ENCODE peak calls at places on chromosomes 1 and 21, in eight cellular contexts. One of them, this sample, is unnamed.

GRCh38 chr1:9371391-9371935 is 78.8 kb downstream of the SPSB1 start:
- DNase-seq in left lung: peak
- DNase-seq in CD8-positive, alpha-beta T cell: no peak
- DNase-seq in neural progenitor cell: peak
- DNase-seq in AG04450: peak
- DNase-seq in CD8-positive, alpha-beta memory T cell: no peak
- DNase-seq in mesenchymal stem cell: peak
- DNase-seq in tibial nerve: peak
- DNase-seq in this sample: no peak

GRCh38 chr1:162942903-162943567 is 82.1 kb upstream of the CCDC190 start:
- DNase-seq in left lung: peak
- DNase-seq in CD8-positive, alpha-beta T cell: no peak
- DNase-seq in neural progenitor cell: no peak
- DNase-seq in AG04450: no peak
- DNase-seq in CD8-positive, alpha-beta memory T cell: no peak
- DNase-seq in mesenchymal stem cell: peak
- DNase-seq in tibial nerve: no peak
- DNase-seq in this sample: no peak

GRCh38 chr21:44800971-44801467 is 601 bp downstream of the UBE2G2 start:
- DNase-seq in left lung: no peak
- DNase-seq in CD8-positive, alpha-beta T cell: no peak
- DNase-seq in neural progenitor cell: peak
- DNase-seq in AG04450: no peak
- DNase-seq in CD8-positive, alpha-beta memory T cell: peak
- DNase-seq in mesenchymal stem cell: peak
- DNase-seq in tibial nerve: no peak
- DNase-seq in this sample: no peak

GRCh38 chr1:230109871-230110667 is 43.0 kb downstream of the GALNT2 start:
- DNase-seq in left lung: no peak
- DNase-seq in CD8-positive, alpha-beta T cell: no peak
- DNase-seq in neural progenitor cell: peak
- DNase-seq in AG04450: no peak
- DNase-seq in CD8-positive, alpha-beta memory T cell: peak
- DNase-seq in mesenchymal stem cell: peak
- DNase-seq in tibial nerve: no peak
- DNase-seq in this sample: no peak

GRCh38 chr1:204169871-204170270 is 3.7 kb upstream of the REN start:
- DNase-seq in left lung: no peak
- DNase-seq in CD8-positive, alpha-beta T cell: no peak
- DNase-seq in neural progenitor cell: no peak
- DNase-seq in AG04450: no peak
- DNase-seq in CD8-positive, alpha-beta memory T cell: no peak
- DNase-seq in mesenchymal stem cell: no peak
- DNase-seq in tibial nerve: no peak
- DNase-seq in this sample: no peak

GRCh38 chr1:88935522-88936222 is 44.3 kb upstream of the GTF2B start:
- DNase-seq in left lung: no peak
- DNase-seq in CD8-positive, alpha-beta T cell: no peak
- DNase-seq in neural progenitor cell: peak
- DNase-seq in AG04450: peak
- DNase-seq in CD8-positive, alpha-beta memory T cell: peak
- DNase-seq in mesenchymal stem cell: peak
- DNase-seq in tibial nerve: no peak
- DNase-seq in this sample: no peak

GRCh38 chr1:54604572-54605370 is 18.6 kb downstream of the FAM151A start:
- DNase-seq in left lung: no peak
- DNase-seq in CD8-positive, alpha-beta T cell: no peak
- DNase-seq in neural progenitor cell: no peak
- DNase-seq in AG04450: no peak
- DNase-seq in CD8-positive, alpha-beta memory T cell: peak
- DNase-seq in mesenchymal stem cell: no peak
- DNase-seq in tibial nerve: no peak
- DNase-seq in this sample: no peak

GRCh38 chr1:61743432-61743705 is 1.1 kb downstream of the PATJ start:
- DNase-seq in left lung: no peak
- DNase-seq in CD8-positive, alpha-beta T cell: no peak
- DNase-seq in neural progenitor cell: no peak
- DNase-seq in AG04450: no peak
- DNase-seq in CD8-positive, alpha-beta memory T cell: no peak
- DNase-seq in mesenchymal stem cell: no peak
- DNase-seq in tibial nerve: no peak
- DNase-seq in this sample: no peak

GRCh38 chr1:56938636-56939035 is 27.2 kb downstream of the C8B start:
- DNase-seq in left lung: no peak
- DNase-seq in CD8-positive, alpha-beta T cell: no peak
- DNase-seq in neural progenitor cell: no peak
- DNase-seq in AG04450: no peak
- DNase-seq in CD8-positive, alpha-beta memory T cell: no peak
- DNase-seq in mesenchymal stem cell: no peak
- DNase-seq in tibial nerve: no peak
- DNase-seq in this sample: no peak

GRCh38 chr1:12370241-12370980 is 140.6 kb downstream of the VPS13D start:
- DNase-seq in left lung: no peak
- DNase-seq in CD8-positive, alpha-beta T cell: no peak
- DNase-seq in neural progenitor cell: no peak
- DNase-seq in AG04450: no peak
- DNase-seq in CD8-positive, alpha-beta memory T cell: no peak
- DNase-seq in mesenchymal stem cell: no peak
- DNase-seq in tibial nerve: no peak
- DNase-seq in this sample: no peak

GRCh38 chr1:27605300-27605766 is 1.4 kb upstream of the AHDC1 start:
- DNase-seq in left lung: no peak
- DNase-seq in CD8-positive, alpha-beta T cell: no peak
- DNase-seq in neural progenitor cell: no peak
- DNase-seq in AG04450: no peak
- DNase-seq in CD8-positive, alpha-beta memory T cell: no peak
- DNase-seq in mesenchymal stem cell: no peak
- DNase-seq in tibial nerve: no peak
- DNase-seq in this sample: no peak

GRCh38 chr1:218538341-218538740 is 193.2 kb downstream of the TGFB2 start:
- DNase-seq in left lung: no peak
- DNase-seq in CD8-positive, alpha-beta T cell: no peak
- DNase-seq in neural progenitor cell: no peak
- DNase-seq in AG04450: peak
- DNase-seq in CD8-positive, alpha-beta memory T cell: no peak
- DNase-seq in mesenchymal stem cell: no peak
- DNase-seq in tibial nerve: no peak
- DNase-seq in this sample: no peak

GRCh38 chr1:91700332-91700731 is 185.6 kb downstream of the TGFBR3 start:
- DNase-seq in left lung: no peak
- DNase-seq in CD8-positive, alpha-beta T cell: no peak
- DNase-seq in neural progenitor cell: no peak
- DNase-seq in AG04450: no peak
- DNase-seq in CD8-positive, alpha-beta memory T cell: no peak
- DNase-seq in mesenchymal stem cell: peak
- DNase-seq in tibial nerve: no peak
- DNase-seq in this sample: no peak

GRCh38 chr1:119285482-119285881 is 83.1 kb upstream of the HAO2 start:
- DNase-seq in left lung: no peak
- DNase-seq in CD8-positive, alpha-beta T cell: no peak
- DNase-seq in neural progenitor cell: peak
- DNase-seq in AG04450: peak
- DNase-seq in CD8-positive, alpha-beta memory T cell: no peak
- DNase-seq in mesenchymal stem cell: peak
- DNase-seq in tibial nerve: no peak
- DNase-seq in this sample: no peak

GRCh38 chr1:9589144-9589718 is 520 bp downstream of the TMEM201 start:
- DNase-seq in left lung: no peak
- DNase-seq in CD8-positive, alpha-beta T cell: no peak
- DNase-seq in neural progenitor cell: peak
- DNase-seq in AG04450: no peak
- DNase-seq in CD8-positive, alpha-beta memory T cell: peak
- DNase-seq in mesenchymal stem cell: peak
- DNase-seq in tibial nerve: no peak
- DNase-seq in this sample: peak

GRCh38 chr1:17579951-17580939 is 40.7 kb downstream of the ARHGEF10L start:
- DNase-seq in left lung: no peak
- DNase-seq in CD8-positive, alpha-beta T cell: no peak
- DNase-seq in neural progenitor cell: no peak
- DNase-seq in AG04450: no peak
- DNase-seq in CD8-positive, alpha-beta memory T cell: no peak
- DNase-seq in mesenchymal stem cell: no peak
- DNase-seq in tibial nerve: no peak
- DNase-seq in this sample: no peak

GRCh38 chr1:14875781-14876564 is 277.5 kb downstream of the KAZN start:
- DNase-seq in left lung: no peak
- DNase-seq in CD8-positive, alpha-beta T cell: no peak
- DNase-seq in neural progenitor cell: peak
- DNase-seq in AG04450: no peak
- DNase-seq in CD8-positive, alpha-beta memory T cell: no peak
- DNase-seq in mesenchymal stem cell: no peak
- DNase-seq in tibial nerve: no peak
- DNase-seq in this sample: no peak

GRCh38 chr1:34850382-34850781 is 9.2 kb downstream of the SMIM12 start:
- DNase-seq in left lung: no peak
- DNase-seq in CD8-positive, alpha-beta T cell: no peak
- DNase-seq in neural progenitor cell: no peak
- DNase-seq in AG04450: no peak
- DNase-seq in CD8-positive, alpha-beta memory T cell: no peak
- DNase-seq in mesenchymal stem cell: no peak
- DNase-seq in tibial nerve: no peak
- DNase-seq in this sample: no peak

GRCh38 chr1:25128168-25128621 is 104.1 kb downstream of the SYF2 start:
- DNase-seq in left lung: no peak
- DNase-seq in CD8-positive, alpha-beta T cell: no peak
- DNase-seq in neural progenitor cell: no peak
- DNase-seq in AG04450: no peak
- DNase-seq in CD8-positive, alpha-beta memory T cell: no peak
- DNase-seq in mesenchymal stem cell: no peak
- DNase-seq in tibial nerve: no peak
- DNase-seq in this sample: no peak

GRCh38 chr21:46024983-46025860 is 43.7 kb downstream of the COL6A1 start:
- DNase-seq in left lung: no peak
- DNase-seq in CD8-positive, alpha-beta T cell: no peak
- DNase-seq in neural progenitor cell: no peak
- DNase-seq in AG04450: no peak
- DNase-seq in CD8-positive, alpha-beta memory T cell: no peak
- DNase-seq in mesenchymal stem cell: peak
- DNase-seq in tibial nerve: no peak
- DNase-seq in this sample: no peak

GRCh38 chr1:165078391-165078790 is 278.1 kb downstream of the LMX1A start:
- DNase-seq in left lung: no peak
- DNase-seq in CD8-positive, alpha-beta T cell: no peak
- DNase-seq in neural progenitor cell: no peak
- DNase-seq in AG04450: no peak
- DNase-seq in CD8-positive, alpha-beta memory T cell: no peak
- DNase-seq in mesenchymal stem cell: no peak
- DNase-seq in tibial nerve: no peak
- DNase-seq in this sample: no peak

GRCh38 chr1:54006508-54006907 is 11.5 kb downstream of the LDLRAD1 start:
- DNase-seq in left lung: no peak
- DNase-seq in CD8-positive, alpha-beta T cell: no peak
- DNase-seq in neural progenitor cell: no peak
- DNase-seq in AG04450: no peak
- DNase-seq in CD8-positive, alpha-beta memory T cell: no peak
- DNase-seq in mesenchymal stem cell: no peak
- DNase-seq in tibial nerve: no peak
- DNase-seq in this sample: no peak

GRCh38 chr1:203467550-203467921 is 8.1 kb upstream of the PRELP start:
- DNase-seq in left lung: peak
- DNase-seq in CD8-positive, alpha-beta T cell: no peak
- DNase-seq in neural progenitor cell: no peak
- DNase-seq in AG04450: no peak
- DNase-seq in CD8-positive, alpha-beta memory T cell: no peak
- DNase-seq in mesenchymal stem cell: no peak
- DNase-seq in tibial nerve: peak
- DNase-seq in this sample: peak

GRCh38 chr1:39638965-39639332 is 494 bp downstream of the HEYL start:
- DNase-seq in left lung: no peak
- DNase-seq in CD8-positive, alpha-beta T cell: no peak
- DNase-seq in neural progenitor cell: no peak
- DNase-seq in AG04450: no peak
- DNase-seq in CD8-positive, alpha-beta memory T cell: no peak
- DNase-seq in mesenchymal stem cell: no peak
- DNase-seq in tibial nerve: no peak
- DNase-seq in this sample: no peak
- H3K4me3 ChIP-seq in left lung: peak
- H3K4me3 ChIP-seq in CD8-positive, alpha-beta T cell: peak
- H3K4me3 ChIP-seq in neural progenitor cell: peak
- H3K4me3 ChIP-seq in AG04450: no peak
- H3K4me3 ChIP-seq in CD8-positive, alpha-beta memory T cell: no peak
- H3K4me3 ChIP-seq in mesenchymal stem cell: no peak
- H3K4me3 ChIP-seq in tibial nerve: peak
- H3K4me3 ChIP-seq in this sample: peak

GRCh38 chr1:6024376-6024775 is 21.3 kb upstream of the KCNAB2 start:
- DNase-seq in left lung: no peak
- DNase-seq in CD8-positive, alpha-beta T cell: no peak
- DNase-seq in neural progenitor cell: no peak
- DNase-seq in AG04450: no peak
- DNase-seq in CD8-positive, alpha-beta memory T cell: no peak
- DNase-seq in mesenchymal stem cell: no peak
- DNase-seq in tibial nerve: no peak
- DNase-seq in this sample: no peak
- H3K27ac ChIP-seq in left lung: no peak
- H3K27ac ChIP-seq in CD8-positive, alpha-beta T cell: no peak
- H3K27ac ChIP-seq in neural progenitor cell: no peak
- H3K27ac ChIP-seq in AG04450: no peak
- H3K27ac ChIP-seq in CD8-positive, alpha-beta memory T cell: no peak
- H3K27ac ChIP-seq in mesenchymal stem cell: no peak
- H3K27ac ChIP-seq in tibial nerve: no peak
- H3K27ac ChIP-seq in this sample: no peak

GRCh38 chr1:161082483-161082882 is 6.9 kb downstream of the NECTIN4 start:
- DNase-seq in left lung: no peak
- DNase-seq in CD8-positive, alpha-beta T cell: no peak
- DNase-seq in neural progenitor cell: no peak
- DNase-seq in AG04450: no peak
- DNase-seq in CD8-positive, alpha-beta memory T cell: no peak
- DNase-seq in mesenchymal stem cell: no peak
- DNase-seq in tibial nerve: no peak
- DNase-seq in this sample: no peak

GRCh38 chr1:161081519-161081918 is 7.8 kb downstream of the NECTIN4 start:
- DNase-seq in left lung: no peak
- DNase-seq in CD8-positive, alpha-beta T cell: no peak
- DNase-seq in neural progenitor cell: no peak
- DNase-seq in AG04450: no peak
- DNase-seq in CD8-positive, alpha-beta memory T cell: no peak
- DNase-seq in mesenchymal stem cell: no peak
- DNase-seq in tibial nerve: no peak
- DNase-seq in this sample: no peak

GRCh38 chr1:161084205-161084988 is 5.0 kb downstream of the NECTIN4 start:
- DNase-seq in left lung: no peak
- DNase-seq in CD8-positive, alpha-beta T cell: no peak
- DNase-seq in neural progenitor cell: no peak
- DNase-seq in AG04450: no peak
- DNase-seq in CD8-positive, alpha-beta memory T cell: no peak
- DNase-seq in mesenchymal stem cell: peak
- DNase-seq in tibial nerve: no peak
- DNase-seq in this sample: no peak

GRCh38 chr1:161083743-161084084 is 5.6 kb downstream of the NECTIN4 start:
- DNase-seq in left lung: no peak
- DNase-seq in CD8-positive, alpha-beta T cell: no peak
- DNase-seq in neural progenitor cell: no peak
- DNase-seq in AG04450: no peak
- DNase-seq in CD8-positive, alpha-beta memory T cell: no peak
- DNase-seq in mesenchymal stem cell: no peak
- DNase-seq in tibial nerve: no peak
- DNase-seq in this sample: no peak

GRCh38 chr1:161082996-161083742 is 6.2 kb downstream of the NECTIN4 start:
- DNase-seq in left lung: peak
- DNase-seq in CD8-positive, alpha-beta T cell: no peak
- DNase-seq in neural progenitor cell: no peak
- DNase-seq in AG04450: peak
- DNase-seq in CD8-positive, alpha-beta memory T cell: no peak
- DNase-seq in mesenchymal stem cell: peak
- DNase-seq in tibial nerve: peak
- DNase-seq in this sample: peak
- H3K4me3 ChIP-seq in left lung: no peak
- H3K4me3 ChIP-seq in CD8-positive, alpha-beta T cell: no peak
- H3K4me3 ChIP-seq in neural progenitor cell: no peak
- H3K4me3 ChIP-seq in AG04450: no peak
- H3K4me3 ChIP-seq in CD8-positive, alpha-beta memory T cell: no peak
- H3K4me3 ChIP-seq in mesenchymal stem cell: no peak
- H3K4me3 ChIP-seq in tibial nerve: no peak
- H3K4me3 ChIP-seq in this sample: no peak

GRCh38 chr1:21673277-21673780 is 4.2 kb upstream of the RAP1GAP start:
- DNase-seq in left lung: peak
- DNase-seq in CD8-positive, alpha-beta T cell: no peak
- DNase-seq in neural progenitor cell: no peak
- DNase-seq in AG04450: no peak
- DNase-seq in CD8-positive, alpha-beta memory T cell: no peak
- DNase-seq in mesenchymal stem cell: peak
- DNase-seq in tibial nerve: no peak
- DNase-seq in this sample: peak
- H3K27ac ChIP-seq in left lung: no peak
- H3K27ac ChIP-seq in CD8-positive, alpha-beta T cell: no peak
- H3K27ac ChIP-seq in neural progenitor cell: no peak
- H3K27ac ChIP-seq in AG04450: peak
- H3K27ac ChIP-seq in CD8-positive, alpha-beta memory T cell: peak
- H3K27ac ChIP-seq in mesenchymal stem cell: no peak
- H3K27ac ChIP-seq in tibial nerve: peak
- H3K27ac ChIP-seq in this sample: peak

This sample was measured in lower lobe of right lung.